ENCODE peak calls at places on chromosome 6, in seven cellular contexts. D is tibial artery, G is right atrium auricular region, M is neural crest cell, F is breast epithelium, Y is fibroblast of lung, O is lower leg skin. W is an unnamed sample.
A peak's percentile ranks its signal among the peaks of the same experiment; 100 is the strongest.

GRCh38 chr6:89895273-89895874 is 1.1 kb downstream of the GJA10 start:
- DNase-seq in D (no peak), G (no peak), M (peak; percentile 42), F (no peak), Y (peak; percentile 60), O (no peak), W (no peak)

GRCh38 chr6:41334482-41335023 is 855 bp upstream of the NCR2 start:
- DNase-seq in D (no peak), G (no peak), M (no peak), F (no peak), Y (no peak), O (no peak), W (no peak)

GRCh38 chr6:123777554-123777953 is 26.1 kb upstream of the NKAIN2 start:
- DNase-seq in D (no peak), G (no peak), M (no peak), F (no peak), Y (peak; percentile 55), O (no peak), W (no peak)

GRCh38 chr6:138382498-138383265 is 5.0 kb downstream of the SMIM28 start:
- DNase-seq in D (no peak), G (no peak), M (no peak), F (no peak), Y (no peak), O (no peak), W (no peak)

GRCh38 chr6:14270925-14271791 is 153.6 kb downstream of the CD83 start:
- DNase-seq in D (no peak), G (no peak), M (no peak), F (no peak), Y (peak; percentile 71), O (peak; percentile 81), W (peak; percentile 69)

GRCh38 chr6:112443666-112444065 is 96.5 kb downstream of the RFPL4B start:
- DNase-seq in D (peak; percentile 78), G (peak; percentile 70), M (no peak), F (peak; percentile 31), Y (peak; percentile 93), O (peak; percentile 50), W (no peak)

GRCh38 chr6:80165143-80165542 is 58.7 kb downstream of the BCKDHB start:
- DNase-seq in D (no peak), G (no peak), M (no peak), F (no peak), Y (peak; percentile 21), O (no peak), W (no peak)

GRCh38 chr6:170176621-170177382 is 114.1 kb downstream of the DLL1 start:
- DNase-seq in D (no peak), G (no peak), M (no peak), F (no peak), Y (no peak), O (peak; percentile 14), W (peak; percentile 75)

GRCh38 chr6:144953552-144954240 is 668.6 kb downstream of the UTRN start:
- DNase-seq in D (no peak), G (no peak), M (no peak), F (no peak), Y (no peak), O (no peak), W (no peak)

GRCh38 chr6:168035098-168035660 is 37.7 kb downstream of the KIF25 start:
- DNase-seq in D (no peak), G (peak; percentile 70), M (peak; percentile 53), F (no peak), Y (peak; percentile 43), O (peak; percentile 42), W (peak; percentile 85)

GRCh38 chr6:161038229-161039003 is 46.8 kb downstream of the MAP3K4 start:
- DNase-seq in D (no peak), G (no peak), M (no peak), F (peak; percentile 46), Y (peak; percentile 92), O (no peak), W (no peak)

DNA sequence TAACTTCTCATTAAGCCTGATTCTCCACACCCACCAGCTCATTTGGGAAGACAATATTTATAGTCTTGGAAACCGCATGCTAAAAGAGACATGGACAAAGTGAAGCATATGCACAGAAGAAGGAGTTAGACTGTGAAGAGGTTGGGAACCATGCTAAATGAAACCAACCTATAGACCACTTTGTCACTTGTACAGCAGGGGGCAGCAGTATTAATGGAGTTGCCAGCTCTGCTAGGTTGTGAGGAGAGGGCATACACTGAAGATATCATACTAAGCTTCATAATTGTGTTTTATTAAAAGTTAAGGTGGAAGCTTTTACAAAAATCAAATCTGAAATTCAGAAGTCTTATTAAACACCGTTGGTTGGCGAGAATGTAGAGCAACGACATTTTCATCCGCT is 38.3 kb upstream of the HMGCLL1 start:
- DNase-seq in D (no peak), G (no peak), M (peak; percentile 12), F (no peak), Y (peak; percentile 65), O (no peak), W (no peak)
- TF ChIP-seq CTCF in D (no peak), G (no peak), M (peak; percentile 58), F (no peak), Y (peak; percentile 47), O (no peak), W (peak; percentile 64)

DNA sequence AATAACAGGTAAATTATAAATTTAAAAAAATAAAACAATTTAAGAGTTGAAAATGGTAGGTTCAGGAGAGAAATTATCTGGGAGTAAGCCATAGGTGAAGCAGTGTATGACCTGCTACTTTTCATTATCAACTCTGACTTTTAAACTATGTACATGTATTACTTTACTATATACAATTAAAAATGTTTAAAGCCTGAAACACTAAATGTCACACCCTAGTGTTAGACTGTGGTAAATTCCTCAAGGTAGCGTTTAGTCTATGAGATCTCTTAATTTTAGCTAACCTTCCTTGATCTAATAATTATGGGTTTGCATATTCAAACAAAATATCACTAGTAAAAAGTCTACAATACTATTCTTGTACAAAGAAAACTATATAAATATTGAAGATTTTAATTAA is 22.3 kb upstream of the TBC1D32 start:
- DNase-seq in D (no peak), G (no peak), M (no peak), F (no peak), Y (no peak), O (no peak), W (no peak)
- TF ChIP-seq CTCF in D (no peak), G (no peak), M (peak; percentile 33), F (no peak), Y (no peak), O (no peak), W (no peak)

DNA sequence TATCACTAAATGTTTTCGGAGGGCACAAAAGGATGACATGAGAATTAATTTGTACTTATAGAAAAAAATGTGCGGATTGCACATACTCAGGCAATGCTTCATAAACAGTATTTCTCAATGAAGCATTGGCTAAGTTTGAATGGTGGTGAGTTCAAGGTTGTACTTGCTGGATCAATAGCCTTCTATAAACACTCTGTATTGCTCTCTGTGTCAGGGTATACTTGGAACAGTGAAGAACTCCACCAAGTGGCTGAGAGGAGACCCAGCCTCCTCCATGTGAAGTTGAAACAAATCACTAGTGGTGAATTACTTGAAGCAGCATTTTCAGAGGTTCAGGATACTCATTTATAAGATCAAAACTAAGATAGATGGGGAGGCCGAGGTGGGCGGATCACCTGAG is 360.6 kb downstream of the RIMS1 start:
- DNase-seq in D (no peak), G (no peak), M (no peak), F (no peak), Y (peak; percentile 42), O (no peak), W (no peak)
- TF ChIP-seq CTCF in D (no peak), G (no peak), M (no peak), F (no peak), Y (no peak), O (no peak), W (peak; percentile 23)

GRCh38 chr6:142845624-142846458 is 99.1 kb downstream of the HIVEP2 start:
- DNase-seq in D (peak; percentile 87), G (peak; percentile 83), M (peak; percentile 45), F (peak; percentile 63), Y (peak; percentile 74), O (peak; percentile 62), W (peak; percentile 96)
- TF ChIP-seq CTCF in D (no peak), G (peak; percentile 6), M (no peak), F (no peak), Y (no peak), O (peak; percentile 14), W (peak; percentile 36)

GRCh38 chr6:43953794-43954310 is 173.4 kb downstream of the MRPL14 start:
- DNase-seq in D (peak; percentile 35), G (no peak), M (no peak), F (no peak), Y (peak; percentile 31), O (peak; percentile 12), W (no peak)
- TF ChIP-seq CTCF in D (no peak), G (no peak), M (peak; percentile 38), F (no peak), Y (no peak), O (no peak), W (peak; percentile 41)

GRCh38 chr6:36430351-36430750 is 12.3 kb downstream of the PXT1 start:
- DNase-seq in D (no peak), G (no peak), M (no peak), F (no peak), Y (no peak), O (no peak), W (no peak)

GRCh38 chr6:36427781-36428345 is 14.8 kb downstream of the PXT1 start:
- DNase-seq in D (no peak), G (no peak), M (no peak), F (no peak), Y (peak; percentile 28), O (no peak), W (no peak)

GRCh38 chr6:36426622-36427021 is 16.0 kb downstream of the PXT1 start:
- DNase-seq in D (no peak), G (no peak), M (no peak), F (no peak), Y (no peak), O (no peak), W (no peak)

GRCh38 chr6:36431197-36431596 is 11.5 kb downstream of the PXT1 start:
- DNase-seq in D (no peak), G (no peak), M (no peak), F (no peak), Y (no peak), O (no peak), W (no peak)

GRCh38 chr6:36428911-36429310 is 13.7 kb downstream of the PXT1 start:
- DNase-seq in D (no peak), G (no peak), M (no peak), F (no peak), Y (no peak), O (no peak), W (no peak)
- TF ChIP-seq CTCF in D (no peak), G (no peak), M (no peak), F (no peak), Y (no peak), O (no peak), W (no peak)

DNA sequence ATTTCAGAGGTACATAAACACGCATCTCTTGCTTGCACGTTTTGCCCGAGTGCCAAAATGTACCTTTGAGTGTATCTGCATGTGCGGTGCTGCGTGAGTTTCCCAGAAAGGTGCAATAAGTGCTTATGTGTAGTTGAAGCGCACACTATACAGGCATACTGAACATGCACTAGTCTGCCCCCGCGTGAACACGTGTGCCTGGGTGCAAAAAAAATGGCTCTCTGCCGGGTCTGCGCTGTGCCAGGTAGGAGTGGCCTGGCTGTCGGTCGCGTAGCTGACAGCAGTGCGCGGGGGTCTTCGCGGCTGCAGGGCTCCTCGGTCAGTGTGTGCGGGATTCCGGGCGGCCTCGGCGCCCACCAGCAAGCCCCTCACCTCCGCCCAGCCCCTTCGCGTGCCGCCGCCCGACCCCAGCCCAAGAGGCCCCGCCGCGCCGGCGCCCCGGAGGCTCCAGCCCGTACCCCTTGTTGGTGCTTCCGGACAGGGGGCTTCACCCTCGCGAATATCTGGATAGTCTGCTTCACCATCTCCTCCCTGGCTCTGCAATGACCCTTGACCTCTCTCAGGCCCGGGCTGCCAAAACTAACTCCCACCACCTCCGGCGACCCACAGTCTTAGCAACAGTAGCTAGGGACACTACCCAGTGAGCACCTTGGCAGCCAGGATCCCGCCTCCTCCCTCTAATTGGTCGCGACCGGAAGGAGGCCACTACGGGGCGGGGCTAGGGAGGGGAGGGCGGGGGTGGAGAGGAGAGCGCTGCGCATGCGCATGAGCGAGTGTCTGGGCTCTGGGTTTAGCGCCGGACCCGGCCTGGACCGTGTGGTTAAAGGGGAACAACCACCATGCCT is at the start of gene KIF6:
- DNase-seq in D (peak; percentile 96), G (peak; percentile 89), M (peak; percentile 80), F (peak; percentile 85), Y (peak; percentile 85), O (peak; percentile 87), W (peak; percentile 95)
- TF ChIP-seq CTCF in D (peak; percentile 8), G (no peak), M (no peak), F (no peak), Y (no peak), O (no peak), W (no peak)